ENCODE peak calls at places on chromosome 20, in five cellular contexts. U is PC-3; R is CD8-positive, alpha-beta T cell; A is uterus; N is upper lobe of right lung. D is an unnamed sample.

GRCh38 chr20:38748863-38749153 is 548 bp downstream of the ACTR5 start:
- DNase-seq in U (peak), R (no peak), A (peak), N (no peak), D (no peak)

GRCh38 chr20:45857836-45858250 is 429 bp downstream of the ZSWIM3 start:
- DNase-seq in U (no peak), R (no peak), A (no peak), N (no peak), D (no peak)

GRCh38 chr20:9375221-9375681 is 139.1 kb upstream of the LAMP5 start:
- DNase-seq in U (no peak), R (no peak), A (no peak), N (no peak), D (peak)

GRCh38 chr20:47334022-47334551 is 22.4 kb downstream of the ZMYND8 start:
- DNase-seq in U (peak), R (no peak), A (no peak), N (peak), D (peak)

GRCh38 chr20:53258741-53259140 is 286.6 kb downstream of the TSHZ2 start:
- DNase-seq in U (peak), R (no peak), A (no peak), N (no peak), D (no peak)

GRCh38 chr20:31602430-31602778 is 2.7 kb upstream of the ID1 start:
- DNase-seq in U (no peak), R (no peak), A (no peak), N (no peak), D (no peak)

GRCh38 chr20:31394900-31395299 is 4.5 kb upstream of the DEFB119 start:
- DNase-seq in U (no peak), R (no peak), A (no peak), N (no peak), D (no peak)

GRCh38 chr20:19981091-19981490 is 36.1 kb upstream of the NAA20 start:
- DNase-seq in U (peak), R (no peak), A (no peak), N (no peak), D (no peak)

GRCh38 chr20:3904857-3905256 is 15.7 kb downstream of the PANK2 start:
- DNase-seq in U (no peak), R (no peak), A (no peak), N (no peak), D (no peak)

GRCh38 chr20:50642288-50642803 is 49.0 kb downstream of the RIPOR3 start:
- DNase-seq in U (peak), R (no peak), A (no peak), N (no peak), D (no peak)

GRCh38 chr20:50648651-50649050 is 42.7 kb downstream of the RIPOR3 start:
- DNase-seq in U (no peak), R (no peak), A (no peak), N (no peak), D (no peak)

GRCh38 chr20:50649587-50649986 is 41.8 kb downstream of the RIPOR3 start:
- DNase-seq in U (no peak), R (no peak), A (no peak), N (no peak), D (no peak)

GRCh38 chr20:50645253-50646068 is 45.9 kb downstream of the RIPOR3 start:
- DNase-seq in U (peak), R (no peak), A (peak), N (peak), D (peak)

DNA sequence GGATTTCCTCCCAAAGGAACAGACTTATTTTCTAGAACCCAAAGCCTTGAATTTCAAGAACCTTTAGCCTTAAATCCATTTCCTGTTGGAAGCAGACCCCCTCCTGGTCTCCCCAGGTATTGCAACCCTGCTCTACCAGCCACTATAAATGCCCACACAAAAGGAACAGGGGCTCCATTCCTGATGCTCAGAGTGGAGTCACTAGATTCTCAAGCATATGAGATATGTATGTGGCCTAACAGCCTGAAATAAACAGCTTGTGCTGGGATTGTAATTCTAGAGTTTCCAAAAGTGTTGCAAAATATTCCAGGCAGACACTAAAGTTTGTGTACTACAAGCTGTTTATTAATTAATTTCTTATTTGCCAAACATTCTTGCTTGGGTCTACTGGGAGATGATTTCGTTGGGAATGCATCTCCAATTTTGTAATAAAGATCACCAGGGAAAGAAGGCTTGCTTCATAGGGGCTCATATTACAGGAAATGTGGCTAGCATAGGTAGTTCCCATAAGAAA is 44.8 kb downstream of the RIPOR3 start:
- DNase-seq in U (peak), R (no peak), A (no peak), N (no peak), D (peak)
- TF ChIP-seq CTCF in U (peak), R (no peak), A (no peak), N (peak), D (peak)

GRCh38 chr20:36299459-36299858 is 6.7 kb upstream of the DLGAP4 start:
- DNase-seq in U (no peak), R (no peak), A (no peak), N (peak), D (no peak)
- H3K4me3 ChIP-seq in U (no peak), R (no peak), A (no peak), N (no peak), D (no peak)

GRCh38 chr20:16749573-16749972 is 1.4 kb downstream of the OTOR start:
- DNase-seq in U (no peak), R (no peak), A (no peak), N (no peak), D (no peak)
- TF ChIP-seq CTCF in U (peak), R (no peak), A (no peak), N (no peak), D (peak)

GRCh38 chr20:48682529-48683385 is 145.0 kb downstream of the PREX1 start:
- DNase-seq in U (no peak), R (no peak), A (peak), N (peak), D (peak)

GRCh38 chr20:48685300-48685699 is 142.5 kb downstream of the PREX1 start:
- DNase-seq in U (no peak), R (no peak), A (no peak), N (no peak), D (no peak)

GRCh38 chr20:48681882-48682426 is 145.8 kb downstream of the PREX1 start:
- DNase-seq in U (no peak), R (no peak), A (no peak), N (no peak), D (no peak)

GRCh38 chr20:48684501-48685041 is 143.2 kb downstream of the PREX1 start:
- DNase-seq in U (no peak), R (no peak), A (no peak), N (no peak), D (no peak)

DNA sequence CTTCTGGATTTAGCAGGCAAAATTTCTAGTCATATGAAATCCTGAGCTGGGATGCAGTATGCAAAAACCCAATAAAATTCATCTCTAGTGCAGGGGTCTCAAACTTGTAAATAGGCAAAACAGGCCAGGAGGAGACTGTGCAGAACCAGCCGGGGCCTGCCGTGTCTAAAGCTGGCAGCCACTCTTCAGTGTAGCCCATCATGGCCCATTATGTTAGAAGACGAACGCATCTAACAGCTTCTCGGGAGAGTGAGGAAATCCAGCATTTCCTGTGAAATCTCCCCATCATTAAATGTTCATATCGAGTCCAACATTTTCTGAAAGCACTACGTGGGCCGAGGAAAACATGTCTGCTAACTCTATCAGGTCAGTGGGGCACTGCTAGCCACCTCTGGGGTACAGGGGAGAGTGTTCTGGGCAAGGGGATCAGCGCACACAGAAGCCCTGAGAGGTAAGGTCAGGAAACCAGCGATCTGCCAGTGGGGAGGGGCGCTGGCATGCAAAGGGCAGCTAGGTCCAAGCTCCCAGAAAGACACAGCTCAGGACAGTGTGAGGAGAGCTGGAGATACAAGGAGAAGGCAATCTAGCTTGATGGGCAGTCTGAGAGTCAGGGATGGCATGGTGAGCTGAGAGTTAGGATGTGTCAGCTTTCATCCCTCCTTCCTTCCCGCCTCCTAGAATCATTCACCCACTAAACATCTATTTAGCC is 144.2 kb downstream of the PREX1 start:
- DNase-seq in U (no peak), R (no peak), A (no peak), N (no peak), D (no peak)
- H3K4me3 ChIP-seq in U (no peak), R (no peak), A (no peak), N (no peak), D (no peak)

GRCh38 chr20:60085551-60086132 is 127.4 kb downstream of the CDH26 start:
- DNase-seq in U (no peak), R (no peak), A (no peak), N (no peak), D (no peak)
- TF ChIP-seq CTCF in U (no peak), R (no peak), A (no peak), N (no peak), D (no peak)

GRCh38 chr20:34703061-34703572 is 1.0 kb upstream of the TP53INP2 start:
- DNase-seq in U (no peak), R (no peak), A (no peak), N (no peak), D (no peak)
- H3K4me3 ChIP-seq in U (peak), R (peak), A (peak), N (peak), D (peak)

GRCh38 chr20:58228484-58229197 is at the start of gene ANKRD60:
- DNase-seq in U (no peak), R (peak), A (peak), N (no peak), D (no peak)
- TF ChIP-seq CTCF in U (no peak), R (no peak), A (no peak), N (no peak), D (no peak)

DNA sequence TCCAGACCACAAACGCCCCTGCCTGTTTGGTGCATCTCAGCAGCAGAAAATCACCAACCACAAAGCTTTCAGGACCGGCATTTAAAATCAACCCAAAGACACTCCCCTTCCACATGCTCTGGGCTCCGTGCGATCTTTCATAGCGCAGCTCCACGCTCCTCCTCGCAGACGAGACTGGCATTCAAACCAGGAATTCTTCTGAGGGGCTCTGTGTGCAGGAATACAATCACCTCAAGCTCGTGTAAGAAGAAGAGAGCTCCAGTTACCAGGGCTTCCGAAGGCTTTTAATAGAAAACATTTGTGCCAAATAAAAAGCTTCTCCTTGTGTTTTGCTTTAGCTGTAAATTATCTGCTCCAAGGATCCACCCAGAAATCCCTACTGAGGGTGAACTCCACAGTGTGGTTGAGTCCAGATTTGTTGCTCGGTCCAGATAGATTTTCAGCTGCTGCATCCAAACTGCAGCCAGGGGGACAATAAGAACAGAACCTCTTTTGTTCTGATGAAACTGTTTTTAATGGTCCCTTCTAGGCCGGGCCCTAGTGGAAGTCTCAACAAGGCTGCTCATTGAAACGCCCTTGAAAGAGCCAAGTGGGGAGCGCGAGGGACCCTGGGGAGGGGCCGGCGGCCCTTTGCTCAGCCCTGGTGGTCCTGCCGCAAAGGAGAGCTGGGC is 16.4 kb upstream of the BMP7 start:
- DNase-seq in U (no peak), R (no peak), A (no peak), N (no peak), D (no peak)
- H3K4me3 ChIP-seq in U (no peak), R (no peak), A (no peak), N (no peak), D (no peak)

GRCh38 chr20:37453288-37453687 is 67.8 kb upstream of the NNAT start:
- DNase-seq in U (no peak), R (no peak), A (no peak), N (peak), D (no peak)

GRCh38 chr20:37453836-37454235 is 67.2 kb upstream of the NNAT start:
- DNase-seq in U (no peak), R (no peak), A (no peak), N (peak), D (no peak)

GRCh38 chr20:37450344-37450743 is 70.7 kb upstream of the NNAT start:
- DNase-seq in U (no peak), R (no peak), A (no peak), N (no peak), D (no peak)

GRCh38 chr20:37452236-37452635 is 68.8 kb upstream of the NNAT start:
- DNase-seq in U (no peak), R (no peak), A (no peak), N (peak), D (no peak)

GRCh38 chr20:37451616-37452015 is 69.4 kb upstream of the NNAT start:
- DNase-seq in U (no peak), R (no peak), A (no peak), N (peak), D (no peak)
- TF ChIP-seq CTCF in U (no peak), R (no peak), A (no peak), N (no peak), D (no peak)

D was measured in AG04450.